ENCODE peak calls at places on chromosomes 11 and 22, in six cellular contexts. J, G, I, B, Z and H are unnamed samples.

GRCh38 chr11:7655253-7656217 is 17.8 kb downstream of the CYB5R2 start:
- DNase-seq in J (no peak), G (no peak), I (no peak), B (no peak), Z (peak; percentile 31), H (no peak)

GRCh38 chr22:17665884-17666283 is 27.3 kb downstream of the BCL2L13 start:
- DNase-seq in J (no peak), G (no peak), I (no peak), B (no peak), Z (peak; percentile 19), H (peak; percentile 57)

GRCh38 chr11:105884436-105884835 is 137.6 kb downstream of the MSANTD4 start:
- DNase-seq in J (no peak), G (no peak), I (no peak), B (no peak), Z (no peak), H (no peak)

GRCh38 chr11:134515081-134515960 is 103.3 kb upstream of the B3GAT1 start:
- DNase-seq in J (no peak), G (no peak), I (no peak), B (no peak), Z (no peak), H (no peak)

GRCh38 chr11:76206327-76207081 is at the start of gene WNT11:
- DNase-seq in J (peak; percentile 37), G (peak; percentile 27), I (no peak), B (peak; percentile 48), Z (peak; percentile 53), H (no peak)

GRCh38 chr22:19429950-19430889 is 1.3 kb downstream of the HIRA start:
- DNase-seq in J (peak; percentile 30), G (peak; percentile 25), I (no peak), B (no peak), Z (peak; percentile 78), H (peak; percentile 71)

GRCh38 chr11:74466916-74467885 is at the start of gene KCNE3:
- DNase-seq in J (peak; percentile 35), G (no peak), I (no peak), B (peak; percentile 36), Z (peak; percentile 37), H (peak; percentile 49)

GRCh38 chr22:44891293-44891747 is 118.5 kb downstream of the PHF21B start:
- DNase-seq in J (no peak), G (no peak), I (no peak), B (no peak), Z (no peak), H (no peak)

GRCh38 chr22:49211176-49211575 is 616.5 kb downstream of the BRD1 start:
- DNase-seq in J (no peak), G (no peak), I (no peak), B (no peak), Z (no peak), H (no peak)

GRCh38 chr11:61971177-61972111 is 4.0 kb upstream of the FTH1 start:
- DNase-seq in J (peak; percentile 98), G (no peak), I (peak; percentile 91), B (peak; percentile 71), Z (peak; percentile 98), H (peak; percentile 100)

GRCh38 chr22:23070418-23071162 is at the start of gene GNAZ:
- DNase-seq in J (no peak), G (peak; percentile 13), I (no peak), B (no peak), Z (peak; percentile 24), H (no peak)

GRCh38 chr11:100719362-100719761 is 32.3 kb downstream of the ARHGAP42 start:
- DNase-seq in J (peak; percentile 70), G (no peak), I (no peak), B (no peak), Z (peak; percentile 14), H (peak; percentile 45)